ENCODE peak calls at places on chromosome 15, in four cellular contexts. F is H9, U is mesenchymal stem cell, M is trophoblast cell. R is an unnamed sample.

GRCh38 chr15:95375281-95375680 is 955.2 kb upstream of the NR2F2 start:
- DNase-seq in U (no peak), M (no peak), F (no peak), R (no peak)

GRCh38 chr15:67013696-67014095 is 51.7 kb upstream of the SMAD3 start:
- DNase-seq in U (peak; percentile 36), F (peak; percentile 85), M (no peak), R (peak; percentile 38)

GRCh38 chr15:65847977-65848376 is 21.3 kb upstream of the RAB11A start:
- DNase-seq in M (no peak), U (no peak), F (no peak), R (no peak)

GRCh38 chr15:35630570-35630969 is 84.6 kb upstream of the DPH6 start:
- DNase-seq in F (no peak), U (no peak), M (peak; percentile 93), R (no peak)

GRCh38 chr15:92439311-92439710 is 45.6 kb downstream of the ST8SIA2 start:
- DNase-seq in U (no peak), M (no peak), F (no peak), R (no peak)

GRCh38 chr15:87355946-87356345 is 900.6 kb downstream of the NTRK3 start:
- DNase-seq in F (no peak), M (no peak), U (no peak), R (no peak)

GRCh38 chr15:57957113-57957512 is 108.4 kb downstream of the ALDH1A2 start:
- DNase-seq in F (no peak), M (no peak), U (no peak), R (no peak)

GRCh38 chr15:79769081-79769481 is 127.7 kb downstream of the MTHFS start:
- DNase-seq in F (no peak), M (peak; percentile 0), U (no peak), R (no peak)

GRCh38 chr15:82186748-82187415 is 75.7 kb downstream of the EFL1 start:
- DNase-seq in U (no peak), F (no peak), M (no peak), R (no peak)

GRCh38 chr15:86493884-86494283 is 414.2 kb downstream of the AGBL1 start:
- DNase-seq in F (no peak), M (no peak), U (peak; percentile 64), R (no peak)

GRCh38 chr15:34729056-34729455 is 25.7 kb downstream of the GJD2 start:
- DNase-seq in M (no peak), F (no peak), U (no peak), R (no peak)

GRCh38 chr15:51737538-51738305 is at the start of gene LYSMD2:
- DNase-seq in M (peak; percentile 38), F (peak; percentile 50), U (peak; percentile 63), R (peak; percentile 48)

GRCh38 chr15:59364238-59364637 is 8.4 kb downstream of the MYO1E start:
- DNase-seq in M (no peak), F (no peak), U (no peak), R (no peak)

GRCh38 chr15:62779041-62779810 is 263.3 kb upstream of the TPM1 start:
- DNase-seq in M (peak; percentile 83), U (peak; percentile 73), F (no peak), R (no peak)

GRCh38 chr15:62417444-62417843 is 252.4 kb upstream of the C2CD4B start:
- DNase-seq in F (no peak), M (no peak), U (no peak), R (no peak)

GRCh38 chr15:99090938-99091337 is 13.9 kb upstream of the SYNM start:
- DNase-seq in F (no peak), M (no peak), U (no peak), R (no peak)

GRCh38 chr15:53473886-53474285 is 285.6 kb downstream of the WDR72 start:
- DNase-seq in F (no peak), U (no peak), M (no peak), R (no peak)

GRCh38 chr15:70264014-70264492 is 166.3 kb upstream of the TLE3 start:
- DNase-seq in M (peak; percentile 26), F (no peak), U (peak; percentile 10), R (no peak)

GRCh38 chr15:90840954-90841353 is 27.4 kb upstream of the FURIN start:
- DNase-seq in M (peak; percentile 59), F (no peak), U (peak; percentile 79), R (no peak)

GRCh38 chr15:90840157-90840855 is 28.1 kb upstream of the FURIN start:
- DNase-seq in U (no peak), M (peak; percentile 93), F (no peak), R (no peak)

GRCh38 chr15:90838544-90838943 is 29.8 kb upstream of the FURIN start:
- DNase-seq in U (no peak), M (no peak), F (no peak), R (no peak)

GRCh38 chr15:90838066-90838465 is 30.3 kb upstream of the FURIN start:
- DNase-seq in F (no peak), M (no peak), U (no peak), R (no peak)

GRCh38 chr15:90839187-90840071 is 29.0 kb upstream of the FURIN start:
- DNase-seq in F (peak; percentile 90), M (peak; percentile 77), U (no peak), R (peak; percentile 33)
- H2BK5ac ChIP-seq in F (no peak overlapping the region), M (peak overlapping the region; percentile 73), U (no peak overlapping the region), R (no peak overlapping the region)

DNA sequence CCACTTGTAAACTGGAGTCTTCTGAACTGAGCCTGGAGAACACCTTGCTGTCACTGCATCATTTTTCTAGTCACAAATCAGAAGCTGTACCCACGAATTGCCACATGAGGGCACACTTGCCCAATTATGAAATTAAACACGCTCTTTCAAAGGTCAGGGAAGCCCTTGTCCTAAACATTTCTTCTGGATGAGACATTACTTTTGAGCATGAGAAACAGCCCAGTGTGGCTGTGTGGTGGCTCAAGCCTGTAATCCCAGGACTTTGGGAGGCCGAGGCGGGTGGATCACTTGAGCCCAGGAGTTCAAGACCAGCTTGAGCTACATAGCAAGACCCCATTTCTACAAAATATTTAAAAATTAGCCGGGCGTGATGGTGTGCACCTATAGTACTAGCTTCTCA is 27.5 kb upstream of the CFAP161 start:
- DNase-seq in M (peak; percentile 93), U (peak; percentile 72), F (peak; percentile 44), R (peak; percentile 56)
- H3K27ac ChIP-seq in M (no peak overlapping the region), U (no peak overlapping the region), F (no peak overlapping the region), R (no peak overlapping the region)

GRCh38 chr15:77716632-77717343 is 84.1 kb upstream of the LINGO1 start:
- DNase-seq in M (no peak), F (no peak), U (no peak), R (no peak)
- H2BK12ac ChIP-seq in M (no peak overlapping the region), F (no peak overlapping the region), U (no peak overlapping the region), R (no peak overlapping the region)

GRCh38 chr15:74319138-74319460 is 48.3 kb downstream of the CYP11A1 start:
- DNase-seq in M (no peak), U (no peak), F (no peak), R (no peak)
- H2BK5ac ChIP-seq in M (no peak overlapping the region), U (no peak overlapping the region), F (no peak overlapping the region), R (peak overlapping the region; percentile 29)

GRCh38 chr15:68290715-68291114 is 13.2 kb downstream of the FEM1B start:
- DNase-seq in F (no peak), U (no peak), M (no peak), R (no peak)
- H3K27ac ChIP-seq in F (no peak overlapping the region), U (no peak overlapping the region), M (no peak overlapping the region), R (no peak overlapping the region)

GRCh38 chr15:45114076-45114750 is at the start of the genes DUOX2 and DUOXA2:
- DNase-seq in M (no peak), U (no peak), F (no peak), R (no peak)
- H2BK12ac ChIP-seq in M (no peak within 1 kb of the TSS), U (no peak within 1 kb of the TSS), F (no peak within 1 kb of the TSS), R (peak within 1 kb of the TSS; percentile 65)

DNA sequence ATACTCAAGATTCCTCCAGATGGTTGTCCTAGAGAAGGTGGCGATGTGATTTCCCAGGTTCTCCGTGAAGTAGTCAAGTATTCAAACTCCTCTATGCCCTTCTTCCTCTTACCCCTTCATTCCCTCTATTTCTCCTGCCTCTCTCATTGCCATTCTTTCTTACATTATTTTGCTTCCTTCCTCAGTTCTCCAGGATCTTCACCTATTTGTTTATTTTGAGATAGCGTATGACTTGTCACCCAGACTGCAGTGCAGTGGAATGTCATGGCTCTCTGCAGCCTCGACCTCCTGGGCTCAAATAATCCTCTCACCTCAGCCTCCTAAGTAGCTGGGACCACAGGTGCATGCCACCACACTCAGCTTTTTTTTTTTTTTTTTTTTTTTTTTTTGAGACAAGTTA is 1.8 kb upstream of the ITPKA start:
- DNase-seq in U (no peak), M (no peak), F (no peak), R (no peak)
- H2BK5ac ChIP-seq in U (no peak overlapping the region), M (no peak overlapping the region), F (no peak overlapping the region), R (no peak overlapping the region)

DNA sequence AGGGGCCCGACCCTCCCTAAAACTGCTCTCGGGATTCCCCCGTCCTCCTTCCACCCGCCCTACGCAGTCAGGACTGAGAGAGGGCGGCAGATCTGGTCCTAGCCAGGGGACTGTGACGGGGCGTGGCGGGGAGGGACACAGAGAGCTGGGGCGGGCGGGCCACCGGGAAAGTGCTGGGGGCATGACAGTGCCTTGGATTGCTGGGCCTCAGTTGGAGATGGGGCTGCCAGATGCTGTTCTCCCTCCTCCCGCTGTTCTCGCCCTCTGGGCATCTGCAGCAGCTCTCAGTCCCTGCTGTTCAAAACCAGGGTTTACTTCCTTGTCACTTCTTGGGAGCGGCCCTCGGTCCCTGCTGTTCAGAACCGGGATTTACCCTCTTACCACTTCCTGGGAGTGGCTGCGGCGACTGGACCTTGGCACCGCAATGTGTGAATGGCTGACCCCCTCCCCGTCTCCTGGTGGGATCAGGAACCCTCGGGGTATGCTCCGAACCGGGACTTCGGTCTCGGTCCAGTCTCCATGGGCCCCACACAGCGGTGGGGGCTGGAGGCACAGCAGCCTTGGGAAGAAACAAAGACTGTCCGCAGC is 1.8 kb upstream of the RPP25 start:
- DNase-seq in U (peak; percentile 69), F (peak; percentile 69), M (peak; percentile 70), R (no peak)
- H3K27ac ChIP-seq in U (no peak overlapping the region), F (no peak overlapping the region), M (no peak overlapping the region), R (no peak overlapping the region)